ENCODE peak calls at places on chromosomes 2 and 18, in nine cellular contexts. One of them, this sample, is unnamed.

GRCh38 chr18:63895190-63895589 is 7.7 kb downstream of the SERPINB2 start:
- DNase-seq in LoVo: no peak
- DNase-seq in T follicular helper cell: no peak
- DNase-seq in smooth muscle cell of the brain vasculature: no peak
- DNase-seq in cardiac septum: no peak
- DNase-seq in activated CD4-positive, alpha-beta memory T cell treated with anti-CD3 and anti-CD28 coated beads, Interleukin-2, amount 10 ng/mL, durations not matched to agents 7 days and 5 days: no peak
- DNase-seq in G401: no peak
- DNase-seq in caudate nucleus: no peak
- DNase-seq in kidney epithelial cell: no peak
- DNase-seq in this sample: no peak

GRCh38 chr2:172098650-172099471 is 3.8 kb downstream of the DLX2 start:
- DNase-seq in activated CD4-positive, alpha-beta memory T cell treated with anti-CD3 and anti-CD28 coated beads, Interleukin-2, amount 10 ng/mL, durations not matched to agents 7 days and 5 days: no peak
- DNase-seq in kidney epithelial cell: peak
- DNase-seq in T follicular helper cell: no peak
- DNase-seq in G401: no peak
- DNase-seq in caudate nucleus: no peak
- DNase-seq in cardiac septum: no peak
- DNase-seq in smooth muscle cell of the brain vasculature: no peak
- DNase-seq in LoVo: peak
- DNase-seq in this sample: no peak

GRCh38 chr2:181573140-181573736 is 83.7 kb downstream of the CERKL start:
- DNase-seq in cardiac septum: no peak
- DNase-seq in smooth muscle cell of the brain vasculature: peak
- DNase-seq in T follicular helper cell: no peak
- DNase-seq in LoVo: peak
- DNase-seq in activated CD4-positive, alpha-beta memory T cell treated with anti-CD3 and anti-CD28 coated beads, Interleukin-2, amount 10 ng/mL, durations not matched to agents 7 days and 5 days: no peak
- DNase-seq in G401: peak
- DNase-seq in kidney epithelial cell: peak
- DNase-seq in caudate nucleus: no peak
- DNase-seq in this sample: no peak

GRCh38 chr18:47716632-47717185 is 213.8 kb downstream of the SMAD2 start:
- DNase-seq in activated CD4-positive, alpha-beta memory T cell treated with anti-CD3 and anti-CD28 coated beads, Interleukin-2, amount 10 ng/mL, durations not matched to agents 7 days and 5 days: no peak
- DNase-seq in G401: no peak
- DNase-seq in smooth muscle cell of the brain vasculature: no peak
- DNase-seq in caudate nucleus: no peak
- DNase-seq in T follicular helper cell: no peak
- DNase-seq in LoVo: no peak
- DNase-seq in kidney epithelial cell: no peak
- DNase-seq in cardiac septum: no peak
- DNase-seq in this sample: no peak

GRCh38 chr2:171146633-171147032 is 14.1 kb downstream of the TLK1 start:
- DNase-seq in activated CD4-positive, alpha-beta memory T cell treated with anti-CD3 and anti-CD28 coated beads, Interleukin-2, amount 10 ng/mL, durations not matched to agents 7 days and 5 days: no peak
- DNase-seq in caudate nucleus: no peak
- DNase-seq in smooth muscle cell of the brain vasculature: no peak
- DNase-seq in kidney epithelial cell: no peak
- DNase-seq in LoVo: no peak
- DNase-seq in cardiac septum: no peak
- DNase-seq in G401: no peak
- DNase-seq in T follicular helper cell: no peak
- DNase-seq in this sample: no peak

GRCh38 chr2:156319811-156320490 is 12.6 kb downstream of the NR4A2 start:
- DNase-seq in smooth muscle cell of the brain vasculature: no peak
- DNase-seq in cardiac septum: peak
- DNase-seq in activated CD4-positive, alpha-beta memory T cell treated with anti-CD3 and anti-CD28 coated beads, Interleukin-2, amount 10 ng/mL, durations not matched to agents 7 days and 5 days: no peak
- DNase-seq in kidney epithelial cell: no peak
- DNase-seq in caudate nucleus: peak
- DNase-seq in LoVo: no peak
- DNase-seq in T follicular helper cell: no peak
- DNase-seq in G401: no peak
- DNase-seq in this sample: no peak

GRCh38 chr2:205701509-205701908 is 19.2 kb downstream of the NRP2 start:
- DNase-seq in T follicular helper cell: no peak
- DNase-seq in activated CD4-positive, alpha-beta memory T cell treated with anti-CD3 and anti-CD28 coated beads, Interleukin-2, amount 10 ng/mL, durations not matched to agents 7 days and 5 days: no peak
- DNase-seq in cardiac septum: no peak
- DNase-seq in G401: no peak
- DNase-seq in smooth muscle cell of the brain vasculature: no peak
- DNase-seq in LoVo: no peak
- DNase-seq in kidney epithelial cell: no peak
- DNase-seq in caudate nucleus: no peak
- DNase-seq in this sample: no peak

GRCh38 chr18:25516747-25517498 is 165.0 kb upstream of the ZNF521 start:
- DNase-seq in kidney epithelial cell: no peak
- DNase-seq in T follicular helper cell: no peak
- DNase-seq in caudate nucleus: no peak
- DNase-seq in cardiac septum: no peak
- DNase-seq in G401: no peak
- DNase-seq in LoVo: no peak
- DNase-seq in activated CD4-positive, alpha-beta memory T cell treated with anti-CD3 and anti-CD28 coated beads, Interleukin-2, amount 10 ng/mL, durations not matched to agents 7 days and 5 days: no peak
- DNase-seq in smooth muscle cell of the brain vasculature: no peak
- DNase-seq in this sample: no peak

GRCh38 chr2:166494140-166494544 is at the start of gene SCN7A:
- DNase-seq in cardiac septum: peak
- DNase-seq in G401: no peak
- DNase-seq in LoVo: no peak
- DNase-seq in smooth muscle cell of the brain vasculature: peak
- DNase-seq in caudate nucleus: no peak
- DNase-seq in activated CD4-positive, alpha-beta memory T cell treated with anti-CD3 and anti-CD28 coated beads, Interleukin-2, amount 10 ng/mL, durations not matched to agents 7 days and 5 days: no peak
- DNase-seq in T follicular helper cell: no peak
- DNase-seq in kidney epithelial cell: peak
- DNase-seq in this sample: peak

GRCh38 chr2:68320118-68320641 is 431 bp upstream of the CNRIP1 start:
- DNase-seq in LoVo: no peak
- DNase-seq in smooth muscle cell of the brain vasculature: no peak
- DNase-seq in cardiac septum: no peak
- DNase-seq in activated CD4-positive, alpha-beta memory T cell treated with anti-CD3 and anti-CD28 coated beads, Interleukin-2, amount 10 ng/mL, durations not matched to agents 7 days and 5 days: no peak
- DNase-seq in kidney epithelial cell: no peak
- DNase-seq in T follicular helper cell: no peak
- DNase-seq in caudate nucleus: peak
- DNase-seq in G401: peak
- DNase-seq in this sample: peak

GRCh38 chr2:234914371-234915154 is 37.3 kb upstream of the SH3BP4 start:
- DNase-seq in kidney epithelial cell: no peak
- DNase-seq in G401: no peak
- DNase-seq in LoVo: no peak
- DNase-seq in T follicular helper cell: no peak
- DNase-seq in activated CD4-positive, alpha-beta memory T cell treated with anti-CD3 and anti-CD28 coated beads, Interleukin-2, amount 10 ng/mL, durations not matched to agents 7 days and 5 days: no peak
- DNase-seq in caudate nucleus: peak
- DNase-seq in smooth muscle cell of the brain vasculature: no peak
- DNase-seq in cardiac septum: peak
- DNase-seq in this sample: no peak

GRCh38 chr18:9986156-9986930 is 72.5 kb downstream of the VAPA start:
- DNase-seq in activated CD4-positive, alpha-beta memory T cell treated with anti-CD3 and anti-CD28 coated beads, Interleukin-2, amount 10 ng/mL, durations not matched to agents 7 days and 5 days: no peak
- DNase-seq in smooth muscle cell of the brain vasculature: no peak
- DNase-seq in kidney epithelial cell: no peak
- DNase-seq in LoVo: no peak
- DNase-seq in T follicular helper cell: no peak
- DNase-seq in G401: no peak
- DNase-seq in cardiac septum: no peak
- DNase-seq in caudate nucleus: no peak
- DNase-seq in this sample: no peak

GRCh38 chr2:147782521-147782920 is 62.3 kb upstream of the ACVR2A start:
- DNase-seq in G401: no peak
- DNase-seq in T follicular helper cell: no peak
- DNase-seq in smooth muscle cell of the brain vasculature: no peak
- DNase-seq in activated CD4-positive, alpha-beta memory T cell treated with anti-CD3 and anti-CD28 coated beads, Interleukin-2, amount 10 ng/mL, durations not matched to agents 7 days and 5 days: no peak
- DNase-seq in cardiac septum: no peak
- DNase-seq in LoVo: no peak
- DNase-seq in caudate nucleus: no peak
- DNase-seq in kidney epithelial cell: no peak
- DNase-seq in this sample: no peak

GRCh38 chr2:216636570-216637450 is 3.6 kb downstream of the IGFBP2 start:
- DNase-seq in kidney epithelial cell: peak
- DNase-seq in smooth muscle cell of the brain vasculature: no peak
- DNase-seq in cardiac septum: no peak
- DNase-seq in T follicular helper cell: no peak
- DNase-seq in LoVo: peak
- DNase-seq in G401: no peak
- DNase-seq in activated CD4-positive, alpha-beta memory T cell treated with anti-CD3 and anti-CD28 coated beads, Interleukin-2, amount 10 ng/mL, durations not matched to agents 7 days and 5 days: no peak
- DNase-seq in caudate nucleus: no peak
- DNase-seq in this sample: no peak